ENCODE peak calls at places on chromosomes 7 and 10, in seven cellular contexts. One of them, this sample, is unnamed.
A peak's percentile ranks its signal among the peaks of the same experiment; 100 is the strongest.

GRCh38 chr7:64400401-64400800 is 86.6 kb downstream of the ZNF736 start:
- DNase-seq in body of pancreas: no peak
- DNase-seq in PC-9: no peak
- DNase-seq in endodermal cell: no peak
- DNase-seq in RWPE1: no peak
- DNase-seq in AG04450: no peak
- DNase-seq in H1: no peak
- DNase-seq in this sample: no peak

GRCh38 chr10:97827778-97828291 is 21.8 kb upstream of the GOLGA7B start:
- DNase-seq in body of pancreas: no peak
- DNase-seq in PC-9: no peak
- DNase-seq in endodermal cell: no peak
- DNase-seq in RWPE1: peak; percentile 28
- DNase-seq in AG04450: no peak
- DNase-seq in H1: no peak
- DNase-seq in this sample: no peak

GRCh38 chr10:68598978-68599753 is 39.0 kb downstream of the TET1 start:
- DNase-seq in body of pancreas: peak; percentile 28
- DNase-seq in PC-9: peak; percentile 12
- DNase-seq in endodermal cell: peak; percentile 73
- DNase-seq in RWPE1: no peak
- DNase-seq in AG04450: peak; percentile 32
- DNase-seq in H1: no peak
- DNase-seq in this sample: no peak

GRCh38 chr10:88417337-88417736 is 165.8 kb downstream of the RNLS start:
- DNase-seq in body of pancreas: no peak
- DNase-seq in PC-9: no peak
- DNase-seq in endodermal cell: no peak
- DNase-seq in RWPE1: no peak
- DNase-seq in AG04450: no peak
- DNase-seq in H1: no peak
- DNase-seq in this sample: no peak

GRCh38 chr10:50501899-50502556 is 121.7 kb downstream of the SGMS1 start:
- DNase-seq in body of pancreas: no peak
- DNase-seq in PC-9: peak; percentile 23
- DNase-seq in endodermal cell: no peak
- DNase-seq in RWPE1: no peak
- DNase-seq in AG04450: no peak
- DNase-seq in H1: no peak
- DNase-seq in this sample: no peak

GRCh38 chr7:150451833-150452431 is 1.5 kb downstream of the GIMAP8 start:
- DNase-seq in body of pancreas: peak; percentile 23
- DNase-seq in PC-9: no peak
- DNase-seq in endodermal cell: peak; percentile 20
- DNase-seq in RWPE1: no peak
- DNase-seq in AG04450: no peak
- DNase-seq in H1: no peak
- DNase-seq in this sample: no peak

GRCh38 chr7:140604760-140605159 is 35.9 kb downstream of the DENND2A start:
- DNase-seq in body of pancreas: no peak
- DNase-seq in PC-9: no peak
- DNase-seq in endodermal cell: no peak
- DNase-seq in RWPE1: no peak
- DNase-seq in AG04450: peak; percentile 83
- DNase-seq in H1: no peak
- DNase-seq in this sample: peak; percentile 40

GRCh38 chr7:98902523-98902922 is 24.2 kb downstream of the TRRAP start:
- DNase-seq in body of pancreas: no peak
- DNase-seq in PC-9: no peak
- DNase-seq in endodermal cell: no peak
- DNase-seq in RWPE1: no peak
- DNase-seq in AG04450: no peak
- DNase-seq in H1: no peak
- DNase-seq in this sample: no peak

GRCh38 chr10:84097787-84098353 is 41.4 kb upstream of the GHITM start:
- DNase-seq in body of pancreas: no peak
- DNase-seq in PC-9: no peak
- DNase-seq in endodermal cell: no peak
- DNase-seq in RWPE1: no peak
- DNase-seq in AG04450: no peak
- DNase-seq in H1: no peak
- DNase-seq in this sample: no peak

GRCh38 chr10:35640474-35640873 is 1.6 kb downstream of the FZD8 start:
- DNase-seq in body of pancreas: peak; percentile 71
- DNase-seq in PC-9: no peak
- DNase-seq in endodermal cell: peak; percentile 87
- DNase-seq in RWPE1: peak; percentile 57
- DNase-seq in AG04450: peak; percentile 20
- DNase-seq in H1: no peak
- DNase-seq in this sample: no peak

GRCh38 chr10:77348082-77348481 is 289.5 kb downstream of the KCNMA1 start:
- DNase-seq in body of pancreas: no peak
- DNase-seq in PC-9: no peak
- DNase-seq in endodermal cell: no peak
- DNase-seq in RWPE1: no peak
- DNase-seq in AG04450: no peak
- DNase-seq in H1: no peak
- DNase-seq in this sample: no peak

GRCh38 chr7:23767514-23767913 is 57.5 kb downstream of the STK31 start:
- DNase-seq in body of pancreas: no peak
- DNase-seq in PC-9: no peak
- DNase-seq in endodermal cell: no peak
- DNase-seq in RWPE1: no peak
- DNase-seq in AG04450: no peak
- DNase-seq in H1: no peak
- DNase-seq in this sample: no peak

GRCh38 chr7:30285067-30285530 is 702 bp downstream of the ZNRF2 start:
- DNase-seq in body of pancreas: peak; percentile 49
- DNase-seq in PC-9: no peak
- DNase-seq in endodermal cell: peak; percentile 71
- DNase-seq in RWPE1: no peak
- DNase-seq in AG04450: no peak
- DNase-seq in H1: no peak
- DNase-seq in this sample: no peak

GRCh38 chr7:142797799-142798377 is 27.1 kb downstream of the PRSS2 start:
- DNase-seq in body of pancreas: no peak
- DNase-seq in PC-9: no peak
- DNase-seq in endodermal cell: peak; percentile 45
- DNase-seq in RWPE1: no peak
- DNase-seq in AG04450: no peak
- DNase-seq in H1: no peak
- DNase-seq in this sample: no peak

GRCh38 chr10:72490951-72491350 is 134.9 kb downstream of the MICU1 start:
- DNase-seq in body of pancreas: no peak
- DNase-seq in PC-9: no peak
- DNase-seq in endodermal cell: no peak
- DNase-seq in RWPE1: no peak
- DNase-seq in AG04450: peak; percentile 8
- DNase-seq in H1: no peak
- DNase-seq in this sample: no peak

GRCh38 chr7:628041-628763 is 98.3 kb upstream of the DNAAF5 start:
- DNase-seq in body of pancreas: no peak
- DNase-seq in PC-9: no peak
- DNase-seq in endodermal cell: no peak
- DNase-seq in RWPE1: no peak
- DNase-seq in AG04450: no peak
- DNase-seq in H1: no peak
- DNase-seq in this sample: no peak

GRCh38 chr10:63720072-63720537 is 198.9 kb downstream of the REEP3 start:
- DNase-seq in body of pancreas: peak; percentile 78
- DNase-seq in PC-9: peak; percentile 53
- DNase-seq in endodermal cell: peak; percentile 81
- DNase-seq in RWPE1: peak; percentile 38
- DNase-seq in AG04450: no peak
- DNase-seq in H1: no peak
- DNase-seq in this sample: no peak

GRCh38 chr7:114478384-114478783 is 63.8 kb downstream of the FOXP2 start:
- DNase-seq in body of pancreas: no peak
- DNase-seq in PC-9: no peak
- DNase-seq in endodermal cell: no peak
- DNase-seq in RWPE1: no peak
- DNase-seq in AG04450: peak; percentile 2
- DNase-seq in H1: no peak
- DNase-seq in this sample: no peak

GRCh38 chr7:87218941-87219544 is 489 bp downstream of the TMEM243 start:
- DNase-seq in body of pancreas: peak; percentile 63
- DNase-seq in PC-9: peak; percentile 47
- DNase-seq in endodermal cell: peak; percentile 89
- DNase-seq in RWPE1: peak; percentile 65
- DNase-seq in AG04450: no peak
- DNase-seq in H1: peak; percentile 25
- DNase-seq in this sample: no peak

GRCh38 chr10:2714597-2714996 is 352.8 kb upstream of the PFKP start:
- DNase-seq in body of pancreas: no peak
- DNase-seq in PC-9: no peak
- DNase-seq in endodermal cell: no peak
- DNase-seq in RWPE1: no peak
- DNase-seq in AG04450: no peak
- DNase-seq in H1: no peak
- DNase-seq in this sample: no peak

GRCh38 chr10:102612964-102613275 is 31.4 kb upstream of the TRIM8 start:
- DNase-seq in body of pancreas: no peak
- DNase-seq in PC-9: no peak
- DNase-seq in endodermal cell: no peak
- DNase-seq in RWPE1: no peak
- DNase-seq in AG04450: no peak
- DNase-seq in H1: no peak
- DNase-seq in this sample: no peak

GRCh38 chr10:33422779-33423520 is 88.5 kb upstream of the NRP1 start:
- DNase-seq in body of pancreas: peak; percentile 93
- DNase-seq in PC-9: no peak
- DNase-seq in endodermal cell: no peak
- DNase-seq in RWPE1: no peak
- DNase-seq in AG04450: no peak
- DNase-seq in H1: no peak
- DNase-seq in this sample: no peak

GRCh38 chr7:102236592-102237287 is 49.9 kb upstream of the SH2B2 start:
- DNase-seq in body of pancreas: peak; percentile 69
- DNase-seq in PC-9: peak; percentile 71
- DNase-seq in endodermal cell: peak; percentile 88
- DNase-seq in RWPE1: peak; percentile 85
- DNase-seq in AG04450: peak; percentile 24
- DNase-seq in H1: peak; percentile 13
- DNase-seq in this sample: no peak

GRCh38 chr7:97016392-97017196 is 8.0 kb downstream of the DLX5 start:
- DNase-seq in body of pancreas: no peak
- DNase-seq in PC-9: no peak
- DNase-seq in endodermal cell: peak; percentile 93
- DNase-seq in RWPE1: no peak
- DNase-seq in AG04450: no peak
- DNase-seq in H1: no peak
- DNase-seq in this sample: no peak

GRCh38 chr7:58087536-58088190 is 637.7 kb downstream of the ZNF716 start:
- DNase-seq in body of pancreas: no peak
- DNase-seq in PC-9: no peak
- DNase-seq in endodermal cell: no peak
- DNase-seq in RWPE1: no peak
- DNase-seq in AG04450: no peak
- DNase-seq in H1: no peak
- DNase-seq in this sample: no peak
- H3K27ac ChIP-seq in body of pancreas: no peak overlapping the region
- H3K27ac ChIP-seq in PC-9: no peak overlapping the region
- H3K27ac ChIP-seq in endodermal cell: no peak overlapping the region
- H3K27ac ChIP-seq in RWPE1: no peak overlapping the region
- H3K27ac ChIP-seq in AG04450: no peak overlapping the region
- H3K27ac ChIP-seq in H1: no peak overlapping the region
- H3K27ac ChIP-seq in this sample: no peak overlapping the region

DNA sequence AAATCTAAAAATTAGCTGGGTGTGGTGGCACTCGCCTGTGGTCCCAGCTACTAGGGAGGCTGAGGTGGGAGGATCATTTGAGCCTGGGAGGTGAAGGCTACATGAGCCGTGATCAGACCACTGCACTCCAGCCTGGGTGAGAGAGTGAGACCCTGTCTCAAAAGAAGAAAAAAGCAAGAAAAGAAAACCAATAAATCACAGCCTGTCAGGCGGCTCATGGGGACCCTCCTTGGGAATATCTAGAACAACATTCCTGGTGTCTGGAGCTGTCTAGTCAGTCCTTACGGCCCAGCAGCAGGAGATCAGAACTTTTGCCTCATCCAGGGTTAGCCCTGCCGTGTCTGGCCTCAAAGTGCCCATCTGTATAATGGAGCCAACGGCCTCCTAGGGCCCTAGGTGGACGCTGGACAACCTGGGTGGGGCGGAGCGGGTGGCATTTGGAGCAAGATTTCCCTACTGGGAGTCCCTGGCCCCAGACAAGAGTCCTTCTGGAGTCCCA is 130.7 kb upstream of the TNRC18 start:
- DNase-seq in body of pancreas: no peak
- DNase-seq in PC-9: no peak
- DNase-seq in endodermal cell: peak; percentile 73
- DNase-seq in RWPE1: no peak
- DNase-seq in AG04450: no peak
- DNase-seq in H1: no peak
- DNase-seq in this sample: no peak
- H3K27ac ChIP-seq in body of pancreas: peak overlapping the region; percentile 89
- H3K27ac ChIP-seq in PC-9: peak overlapping the region; percentile 2
- H3K27ac ChIP-seq in endodermal cell: no peak overlapping the region
- H3K27ac ChIP-seq in RWPE1: peak overlapping the region; percentile 100
- H3K27ac ChIP-seq in AG04450: peak overlapping the region; percentile 77
- H3K27ac ChIP-seq in H1: no peak overlapping the region
- H3K27ac ChIP-seq in this sample: peak overlapping the region; percentile 99

DNA sequence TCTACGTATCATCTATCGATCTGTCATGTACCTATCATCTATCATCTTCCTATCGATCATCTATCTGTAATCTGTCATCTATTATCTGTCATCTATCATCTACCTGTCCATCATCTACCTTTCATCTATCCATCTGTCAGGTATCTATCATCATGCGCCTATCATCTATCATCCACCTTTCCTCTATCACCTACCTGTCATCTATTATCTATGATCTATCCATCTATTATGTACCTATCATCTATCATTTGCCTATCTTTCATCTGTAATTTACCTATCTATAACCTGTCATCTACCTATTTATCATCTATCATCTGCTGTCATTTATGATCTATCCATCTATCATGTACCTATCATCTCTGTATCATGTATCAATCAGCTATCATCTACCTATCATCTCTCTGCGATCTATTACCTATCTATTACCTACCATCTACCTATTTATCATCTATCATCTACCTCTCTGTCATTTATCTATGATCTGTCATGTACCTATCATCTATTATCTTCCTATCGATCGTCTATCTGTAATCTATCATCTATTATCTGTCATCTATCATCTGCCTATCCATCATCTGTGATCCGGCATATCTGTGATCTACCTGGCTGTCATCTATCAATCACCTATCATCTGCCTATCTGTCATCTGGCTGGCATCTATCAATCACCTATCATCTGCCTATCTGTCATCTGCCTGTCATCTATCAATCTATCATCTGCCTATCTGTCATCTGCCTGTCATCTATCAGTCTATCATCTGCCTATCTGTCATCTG is 1.6 kb upstream of the VIPR2 start:
- DNase-seq in body of pancreas: no peak
- DNase-seq in PC-9: no peak
- DNase-seq in endodermal cell: no peak
- DNase-seq in RWPE1: no peak
- DNase-seq in AG04450: no peak
- DNase-seq in H1: no peak
- DNase-seq in this sample: no peak
- H3K27ac ChIP-seq in body of pancreas: no peak overlapping the region
- H3K27ac ChIP-seq in PC-9: no peak overlapping the region
- H3K27ac ChIP-seq in endodermal cell: no peak overlapping the region
- H3K27ac ChIP-seq in RWPE1: no peak overlapping the region
- H3K27ac ChIP-seq in AG04450: no peak overlapping the region
- H3K27ac ChIP-seq in H1: no peak overlapping the region
- H3K27ac ChIP-seq in this sample: no peak overlapping the region

GRCh38 chr10:46020871-46021553 is 9.4 kb downstream of the NCOA4 start:
- DNase-seq in body of pancreas: no peak
- DNase-seq in PC-9: no peak
- DNase-seq in endodermal cell: no peak
- DNase-seq in RWPE1: no peak
- DNase-seq in AG04450: peak; percentile 51
- DNase-seq in H1: no peak
- DNase-seq in this sample: peak; percentile 46
- H3K27ac ChIP-seq in body of pancreas: no peak overlapping the region
- H3K27ac ChIP-seq in PC-9: peak overlapping the region; percentile 93
- H3K27ac ChIP-seq in endodermal cell: no peak overlapping the region
- H3K27ac ChIP-seq in RWPE1: no peak overlapping the region
- H3K27ac ChIP-seq in AG04450: no peak overlapping the region
- H3K27ac ChIP-seq in H1: no peak overlapping the region
- H3K27ac ChIP-seq in this sample: no peak overlapping the region